ENCODE peak calls at places on chromosomes 3 and 15, in ten cellular contexts. Y is left colon, A is endothelial cell, L is left cardiac atrium, P is GM13976, J is HS-5, Q is activated T-helper 1 cell treated with Interleukin-2 at 50 U/mL for 16 hours, E is T-cell, Z is NCI-H1092 treated with DMSO at 0.1 percent for 48 hours, T is psoas muscle. O is an unnamed sample.

GRCh38 chr3:152375546-152375945 is 106.8 kb downstream of the MBNL1 start:
- DNase-seq in Y (no peak), A (no peak), L (no peak), P (no peak), J (no peak), Q (no peak), E (no peak), Z (no peak), T (no peak), O (no peak)

GRCh38 chr3:197736010-197736490 is 654 bp downstream of the RUBCN start:
- DNase-seq in Y (peak; percentile 34), A (peak; percentile 13), L (no peak), P (peak; percentile 68), J (no peak), Q (peak; percentile 24), E (no peak), Z (no peak), T (peak; percentile 18), O (peak; percentile 57)

GRCh38 chr15:49279481-49280186 is 109.6 kb downstream of the GALK2 start:
- DNase-seq in Y (no peak), A (no peak), L (no peak), P (no peak), J (no peak), Q (no peak), E (no peak), Z (no peak), T (no peak), O (no peak)

GRCh38 chr3:71010731-71011455 is 572.6 kb downstream of the FOXP1 start:
- DNase-seq in Y (no peak), A (no peak), L (no peak), P (peak; percentile 32), J (no peak), Q (no peak), E (peak; percentile 57), Z (no peak), T (no peak), O (peak; percentile 6)

GRCh38 chr3:117036259-117036799 is 326.8 kb downstream of the TUSC7 start:
- DNase-seq in Y (peak; percentile 36), A (no peak), L (peak; percentile 24), P (no peak), J (peak; percentile 77), Q (no peak), E (no peak), Z (no peak), T (no peak), O (peak; percentile 15)

GRCh38 chr3:24042879-24043567 is 97.9 kb downstream of the NR1D2 start:
- DNase-seq in Y (no peak), A (no peak), L (no peak), P (no peak), J (no peak), Q (no peak), E (no peak), Z (no peak), T (no peak), O (no peak)

GRCh38 chr15:78127882-78128281 is 3.4 kb downstream of the CIB2 start:
- DNase-seq in Y (no peak), A (no peak), L (no peak), P (no peak), J (no peak), Q (no peak), E (no peak), Z (peak; percentile 10), T (no peak), O (no peak)

GRCh38 chr3:195255571-195256501 is 15.1 kb downstream of the XXYLT1 start:
- DNase-seq in Y (peak; percentile 24), A (no peak), L (no peak), P (peak; percentile 13), J (no peak), Q (no peak), E (no peak), Z (no peak), T (no peak), O (no peak)

GRCh38 chr15:33309602-33310276 is 1.0 kb upstream of the RYR3 start:
- DNase-seq in Y (no peak), A (peak; percentile 49), L (no peak), P (peak; percentile 36), J (no peak), Q (no peak), E (no peak), Z (no peak), T (peak; percentile 33), O (peak; percentile 12)

GRCh38 chr3:43768594-43768993 is 77.9 kb downstream of the ABHD5 start:
- DNase-seq in Y (no peak), A (no peak), L (peak; percentile 47), P (no peak), J (no peak), Q (no peak), E (no peak), Z (no peak), T (no peak), O (no peak)

GRCh38 chr3:48467110-48467454 is 20.5 kb downstream of the ATRIP start:
- DNase-seq in Y (no peak), A (no peak), L (no peak), P (peak; percentile 42), J (no peak), Q (no peak), E (no peak), Z (no peak), T (no peak), O (no peak)

GRCh38 chr3:198028718-198029117 is 68.7 kb downstream of the LMLN start:
- DNase-seq in Y (no peak), A (no peak), L (no peak), P (no peak), J (no peak), Q (no peak), E (no peak), Z (no peak), T (no peak), O (no peak)

GRCh38 chr3:127606086-127606805 is 8.0 kb downstream of the MCM2 start:
- DNase-seq in Y (no peak), A (no peak), L (no peak), P (no peak), J (no peak), Q (no peak), E (no peak), Z (no peak), T (no peak), O (no peak)

GRCh38 chr3:153348457-153349137 is 186.6 kb downstream of the RAP2B start:
- DNase-seq in Y (no peak), A (no peak), L (no peak), P (no peak), J (peak; percentile 33), Q (no peak), E (no peak), Z (no peak), T (no peak), O (no peak)

O was measured in germinal center.